ENCODE peak calls at places on chromosomes 4 and X, in six cellular contexts. R, Z, O, G, X and M are unnamed samples.

GRCh38 chrX:110847334-110847733 is 51.7 kb upstream of the CHRDL1 start:
- DNase-seq in X (no peak), R (peak), G (peak), O (no peak), Z (peak), M (peak)

GRCh38 chrX:154458116-154458953 is at the start of gene PLXNA3:
- DNase-seq in R (no peak), O (peak), Z (peak), X (peak), G (peak), M (no peak)

GRCh38 chr4:38868055-38868965 is 704 bp downstream of the FAM114A1 start:
- DNase-seq in Z (no peak), G (no peak), X (peak), R (peak), O (no peak), M (no peak)

GRCh38 chr4:177256950-177257349 is 52.7 kb upstream of the NEIL3 start:
- DNase-seq in O (no peak), Z (no peak), G (no peak), X (no peak), R (no peak), M (no peak)

GRCh38 chrX:9522756-9523155 is 57.9 kb downstream of the TBL1X start:
- DNase-seq in Z (no peak), X (no peak), R (peak), O (no peak), G (no peak), M (no peak)

GRCh38 chr4:6941796-6942195 is 32.2 kb downstream of the TBC1D14 start:
- DNase-seq in X (no peak), O (no peak), G (peak), R (no peak), Z (no peak), M (no peak)

GRCh38 chrX:1903380-1903935 is 288.6 kb downstream of the ASMT start:
- DNase-seq in O (no peak), Z (no peak), X (no peak), G (no peak), R (no peak), M (peak)

GRCh38 chrX:150763810-150764209 is 70.6 kb downstream of the MTMR1 start:
- DNase-seq in Z (no peak), X (no peak), R (no peak), G (no peak), O (no peak), M (no peak)

GRCh38 chrX:18424482-18425198 is 768 bp upstream of the CDKL5 start:
- DNase-seq in G (peak), Z (peak), O (peak), R (peak), X (peak), M (peak)

GRCh38 chr4:47933798-47934197 is 19.4 kb upstream of the NFXL1 start:
- DNase-seq in R (peak), Z (peak), X (no peak), G (peak), O (no peak), M (peak)

GRCh38 chr4:11471613-11472012 is 42.9 kb upstream of the HS3ST1 start:
- DNase-seq in Z (no peak), X (no peak), O (peak), R (no peak), G (no peak), M (no peak)

GRCh38 chr4:4866124-4866832 is 6.8 kb downstream of the MSX1 start:
- DNase-seq in X (no peak), Z (peak), G (no peak), O (no peak), R (no peak), M (no peak)

GRCh38 chr4:184845367-184846011 is 19.7 kb upstream of the ACSL1 start:
- DNase-seq in R (peak), Z (peak), G (no peak), O (no peak), X (no peak), M (peak)

GRCh38 chr4:162061214-162061613 is 102.6 kb downstream of the FSTL5 start:
- DNase-seq in R (no peak), O (no peak), X (no peak), Z (no peak), G (no peak), M (no peak)

GRCh38 chr4:81736324-81736723 is 264.6 kb upstream of the RASGEF1B start:
- DNase-seq in G (no peak), X (no peak), Z (no peak), R (no peak), O (no peak), M (no peak)

GRCh38 chrX:41435708-41436107 is 11.4 kb upstream of the NYX start:
- DNase-seq in G (no peak), O (no peak), R (no peak), Z (peak), X (no peak), M (no peak)

GRCh38 chr4:23770011-23770410 is 119.8 kb downstream of the PPARGC1A start:
- DNase-seq in X (no peak), O (no peak), G (no peak), R (peak), Z (no peak), M (no peak)

GRCh38 chr4:128974203-128974602 is 119.1 kb downstream of the SCLT1 start:
- DNase-seq in R (peak), X (no peak), G (no peak), Z (no peak), O (no peak), M (peak)

GRCh38 chr4:13298655-13299054 is 185.5 kb downstream of the RAB28 start:
- DNase-seq in Z (no peak), O (no peak), X (no peak), R (peak), G (no peak), M (no peak)

GRCh38 chr4:111847256-111848108 is 297.8 kb upstream of the FAM241A start:
- DNase-seq in O (no peak), G (no peak), R (peak), X (no peak), Z (peak), M (peak)

GRCh38 chr4:140996757-140997156 is 136.5 kb downstream of the RNF150 start:
- DNase-seq in G (no peak), Z (peak), O (no peak), R (peak), X (no peak), M (peak)

GRCh38 chr4:4872148-4872903 is 12.9 kb downstream of the MSX1 start:
- DNase-seq in Z (no peak), X (no peak), R (no peak), G (no peak), O (no peak), M (no peak)